ENCODE peak calls at places on chromosomes 3 and 15, in ten cellular contexts. X is NCI-H446, J is HL-60, A is iris pigment epithelial cell, N is lower leg skin, Z is NCI-H1105, U is A549, P is BE2C, S is fibroblast of lung, Y is ELR. Q is an unnamed sample.

GRCh38 chr15:101535170-101535902 is 45.8 kb upstream of the PCSK6 start:
- DNase-seq in U (no peak), Y (no peak), S (no peak), N (peak), J (no peak), Z (no peak), P (no peak), A (no peak), X (no peak), Q (no peak)

GRCh38 chr3:20256144-20256543 is 70.1 kb upstream of the SGO1 start:
- DNase-seq in Y (peak), P (no peak), J (no peak), N (no peak), A (no peak), S (peak), X (no peak), U (no peak), Z (no peak), Q (peak)

GRCh38 chr3:117489663-117490079 is 780.1 kb downstream of the TUSC7 start:
- DNase-seq in Z (no peak), U (no peak), J (no peak), Y (no peak), P (no peak), N (no peak), S (no peak), A (no peak), X (no peak), Q (no peak)

GRCh38 chr3:49701388-49702077 is 12.2 kb downstream of the RNF123 start:
- DNase-seq in P (no peak), X (no peak), N (no peak), Y (peak), A (no peak), S (no peak), J (no peak), Z (no peak), U (no peak), Q (no peak)

GRCh38 chr15:39623550-39623931 is 42.7 kb downstream of the THBS1 start:
- DNase-seq in U (no peak), A (no peak), Z (no peak), P (no peak), J (no peak), N (no peak), Y (no peak), X (no peak), S (no peak), Q (no peak)

GRCh38 chr15:96321422-96322391 is 8.8 kb upstream of the NR2F2 start:
- DNase-seq in S (peak), J (no peak), U (no peak), P (no peak), Y (peak), A (peak), X (no peak), Z (no peak), N (peak), Q (peak)

GRCh38 chr15:90666135-90666909 is 50.8 kb upstream of the BLM start:
- DNase-seq in Z (no peak), U (peak), A (no peak), X (no peak), P (no peak), S (no peak), Y (no peak), J (no peak), N (no peak), Q (no peak)

GRCh38 chr15:55434989-55435825 is 26.9 kb downstream of the PIERCE2 start:
- DNase-seq in S (peak), N (no peak), Y (peak), U (peak), Z (no peak), X (peak), P (no peak), J (peak), A (peak), Q (peak)

GRCh38 chr3:76078101-76078500 is 292.8 kb upstream of the ZNF717 start:
- DNase-seq in U (no peak), Y (no peak), A (peak), P (no peak), N (no peak), J (no peak), X (no peak), S (no peak), Z (no peak), Q (no peak)

GRCh38 chr3:87792532-87793321 is 266.1 kb downstream of the CGGBP1 start:
- DNase-seq in X (no peak), S (peak), A (no peak), Z (no peak), N (peak), J (no peak), Y (peak), U (peak), P (no peak), Q (no peak)